ENCODE peak calls at places on chromosomes 11 and 22, in four cellular contexts. T, W, K and N are unnamed samples.
A peak's percentile ranks its signal among the peaks of the same experiment; 100 is the strongest.

GRCh38 chr22:45991108-45991507 is 14.1 kb upstream of the WNT7B start:
- DNase-seq in T (no peak), W (no peak), K (no peak), N (no peak)

GRCh38 chr11:11973866-11974265 is 34.6 kb downstream of the DKK3 start:
- DNase-seq in T (no peak), W (no peak), K (no peak), N (no peak)

GRCh38 chr11:8775341-8776133 is 92.9 kb downstream of the RPL27A start:
- DNase-seq in T (no peak), W (no peak), K (no peak), N (no peak)

GRCh38 chr11:113668255-113668654 is 37.9 kb downstream of the TMPRSS5 start:
- DNase-seq in T (peak; percentile 47), W (no peak), K (no peak), N (no peak)

GRCh38 chr11:62449451-62449851 is 30.6 kb downstream of the SCGB1A1 start:
- DNase-seq in T (no peak), W (no peak), K (no peak), N (no peak)

GRCh38 chr22:32583921-32584335 is 109.3 kb downstream of the FBXO7 start:
- DNase-seq in T (peak; percentile 52), W (no peak), K (no peak), N (no peak)

GRCh38 chr11:102546923-102547471 is 16.4 kb upstream of the MMP7 start:
- DNase-seq in T (no peak), W (peak; percentile 6), K (no peak), N (no peak)

GRCh38 chr11:17814546-17814945 is 80.0 kb downstream of the KCNC1 start:
- DNase-seq in T (no peak), W (no peak), K (no peak), N (no peak)

GRCh38 chr11:86484164-86484794 is 109.6 kb downstream of the CCDC81 start:
- DNase-seq in T (peak; percentile 97), W (no peak), K (no peak), N (no peak)

GRCh38 chr11:45794169-45794568 is 10.8 kb upstream of the SLC35C1 start:
- DNase-seq in T (no peak), W (no peak), K (no peak), N (no peak)

GRCh38 chr11:9616858-9617257 is 43.4 kb downstream of the WEE1 start:
- DNase-seq in T (no peak), W (no peak), K (no peak), N (no peak)

GRCh38 chr11:44036811-44037657 is 10.7 kb upstream of the ACCSL start:
- DNase-seq in T (peak; percentile 72), W (peak; percentile 4), K (peak; percentile 30), N (peak; percentile 55)

GRCh38 chr11:1966531-1966930 is 19.4 kb downstream of the MRPL23 start:
- DNase-seq in T (no peak), W (no peak), K (no peak), N (no peak)

GRCh38 chr11:31646206-31646605 is 136.6 kb downstream of the ELP4 start:
- DNase-seq in T (peak; percentile 23), W (no peak), K (no peak), N (no peak)

GRCh38 chr11:45392154-45392553 is 106.0 kb upstream of the SYT13 start:
- DNase-seq in T (no peak), W (no peak), K (no peak), N (no peak)

GRCh38 chr22:49292909-49293308 is 534.8 kb downstream of the BRD1 start:
- DNase-seq in T (no peak), W (no peak), K (no peak), N (no peak)

GRCh38 chr11:65078151-65078550 is 5.7 kb downstream of the CDCA5 start:
- DNase-seq in T (peak; percentile 69), W (peak; percentile 50), K (peak; percentile 67), N (peak; percentile 84)

GRCh38 chr11:32722255-32722654 is 72.2 kb downstream of the CCDC73 start:
- DNase-seq in T (no peak), W (no peak), K (no peak), N (no peak)